ENCODE peak calls at places on chromosomes 13 and 19, in four cellular contexts. J, X, I and H are unnamed samples.

GRCh38 chr13:46543307-46543706 is 9.7 kb upstream of the LRCH1 start:
- DNase-seq in J (no peak), X (no peak), I (no peak), H (no peak)

GRCh38 chr19:40530091-40530901 is 46.4 kb upstream of the SHKBP1 start:
- DNase-seq in J (no peak), X (no peak), I (no peak), H (no peak)

GRCh38 chr13:82654851-82655517 is 1227.3 kb downstream of the SLITRK1 start:
- DNase-seq in J (no peak), X (peak; percentile 67), I (peak; percentile 18), H (peak; percentile 85)

GRCh38 chr13:60016229-60016628 is 147.5 kb downstream of the DIAPH3 start:
- DNase-seq in J (no peak), X (no peak), I (no peak), H (no peak)

GRCh38 chr19:31548941-31549340 is 199.7 kb upstream of the TSHZ3 start:
- DNase-seq in J (no peak), X (no peak), I (peak; percentile 11), H (no peak)

GRCh38 chr19:40594657-40595077 is 6.5 kb upstream of the LTBP4 start:
- DNase-seq in J (no peak), X (no peak), I (no peak), H (no peak)

GRCh38 chr13:110261166-110262081 is 45.5 kb downstream of the COL4A1 start:
- DNase-seq in J (no peak), X (no peak), I (no peak), H (peak; percentile 59)

GRCh38 chr13:98487522-98487921 is 89.4 kb downstream of the STK24 start:
- DNase-seq in J (no peak), X (no peak), I (no peak), H (no peak)

GRCh38 chr19:45643024-45643926 is 4.1 kb upstream of the EML2 start:
- DNase-seq in J (peak; percentile 73), X (peak; percentile 84), I (peak; percentile 86), H (peak; percentile 25)
- H3K4me3 ChIP-seq in J (peak overlapping the region; percentile 61), X (peak overlapping the region; percentile 42), I (no peak overlapping the region), H (no peak overlapping the region)

DNA sequence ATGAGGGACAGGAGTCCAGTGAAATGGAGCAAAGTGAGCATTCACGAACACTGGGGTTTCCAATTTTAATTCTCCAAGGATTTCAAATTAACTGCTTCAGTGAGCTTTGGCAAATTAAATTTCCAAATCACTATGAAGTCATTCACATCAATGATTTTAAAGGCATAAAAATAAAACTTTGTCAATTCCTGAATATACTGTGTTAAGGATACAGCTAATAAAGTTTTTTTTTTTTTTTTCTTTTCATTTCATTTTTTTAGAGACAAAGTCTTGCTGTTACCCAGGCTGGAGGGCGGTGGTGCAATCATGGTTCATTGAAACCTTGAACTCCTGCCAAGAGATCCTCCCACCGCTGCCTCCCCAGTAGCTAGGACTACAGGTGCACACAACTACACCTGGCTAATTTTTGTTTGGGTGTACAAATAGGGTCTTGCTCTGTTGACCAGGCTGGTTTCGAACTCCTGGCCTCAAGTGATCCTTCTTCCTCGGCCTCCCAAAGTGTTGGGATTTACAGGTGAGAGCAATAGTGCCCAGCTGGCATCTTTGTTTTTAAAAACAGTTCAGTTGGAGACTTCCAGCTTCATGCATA is 21.9 kb downstream of the RBM26 start:
- DNase-seq in J (no peak), X (no peak), I (no peak), H (no peak)
- H3K4me1 ChIP-seq in J (peaks cover 39% of the 10 kb centered on the region), X (peaks cover 9% of the 10 kb centered on the region), I (peaks cover 15% of the 10 kb centered on the region), H (peaks cover 2% of the 10 kb centered on the region)

DNA sequence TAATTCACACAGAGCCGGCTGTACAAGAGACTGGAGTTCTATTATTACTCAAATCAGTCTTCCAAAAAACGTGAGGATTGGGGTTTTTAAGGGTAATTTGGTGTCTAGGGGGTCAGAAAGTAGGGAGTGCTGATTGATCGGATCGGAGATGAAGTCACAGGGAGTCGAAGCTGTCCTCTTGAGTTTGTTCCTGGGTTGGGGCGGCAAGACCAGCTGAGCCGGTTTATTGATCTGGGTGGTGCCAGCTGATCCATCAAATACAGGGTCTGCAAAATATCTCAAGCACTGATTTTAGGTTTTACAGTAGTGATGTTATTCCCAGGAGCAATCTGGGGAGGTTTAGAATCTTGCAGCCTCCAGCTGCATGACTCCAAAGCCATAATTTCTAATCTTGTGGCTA is 262.7 kb downstream of the KCNRG start:
- DNase-seq in J (no peak), X (no peak), I (no peak), H (no peak)
- H3K9me3 ChIP-seq in J (no peaks in the 10 kb centered on the region), X (no peaks in the 10 kb centered on the region), I (no peaks in the 10 kb centered on the region), H (peaks cover 3% of the 10 kb centered on the region)

GRCh38 chr19:50203281-50204080 is at the start of gene MYH14:
- DNase-seq in J (no peak), X (peak; percentile 86), I (peak; percentile 97), H (peak; percentile 61)
- H3K4me3 ChIP-seq in J (no peak within 1 kb of the TSS), X (peak within 1 kb of the TSS; percentile 43), I (peak within 1 kb of the TSS; percentile 44), H (peak within 1 kb of the TSS; percentile 78)

DNA sequence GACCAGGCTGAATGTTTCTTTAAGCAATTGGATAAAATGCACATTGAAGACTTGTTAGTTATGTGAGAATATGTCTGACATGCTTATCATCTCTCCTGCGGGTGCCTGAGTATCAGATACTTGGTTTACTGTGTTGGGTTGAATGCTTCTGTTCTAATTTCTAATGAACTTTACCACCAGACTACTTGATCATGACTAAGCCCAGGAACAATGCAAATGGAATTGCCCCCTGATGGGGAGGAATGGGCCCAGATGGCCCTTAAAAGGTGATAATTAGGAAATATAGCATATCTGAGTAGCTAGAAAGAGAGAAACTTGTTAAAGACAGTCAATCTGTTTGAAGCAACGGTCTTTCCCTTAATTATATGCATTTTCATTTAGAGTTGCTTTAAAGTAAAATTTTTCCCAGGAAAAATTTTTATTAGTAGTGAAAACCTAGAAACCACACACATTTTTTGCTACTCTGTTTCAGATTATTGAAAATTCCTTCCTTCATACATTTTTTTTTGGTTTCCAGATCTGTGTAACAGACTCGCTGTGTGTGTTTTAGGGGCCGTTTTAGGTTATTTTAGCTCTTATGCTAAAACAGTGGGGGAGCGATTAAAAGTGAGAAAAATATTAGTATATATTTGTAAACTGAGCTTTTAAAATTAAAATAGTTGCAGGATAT is 186.6 kb downstream of the TM9SF2 start:
- DNase-seq in J (no peak), X (no peak), I (no peak), H (no peak)
- H3K4me1 ChIP-seq in J (no peaks in the 10 kb centered on the region), X (no peaks in the 10 kb centered on the region), I (peaks cover 7% of the 10 kb centered on the region), H (no peaks in the 10 kb centered on the region)

DNA sequence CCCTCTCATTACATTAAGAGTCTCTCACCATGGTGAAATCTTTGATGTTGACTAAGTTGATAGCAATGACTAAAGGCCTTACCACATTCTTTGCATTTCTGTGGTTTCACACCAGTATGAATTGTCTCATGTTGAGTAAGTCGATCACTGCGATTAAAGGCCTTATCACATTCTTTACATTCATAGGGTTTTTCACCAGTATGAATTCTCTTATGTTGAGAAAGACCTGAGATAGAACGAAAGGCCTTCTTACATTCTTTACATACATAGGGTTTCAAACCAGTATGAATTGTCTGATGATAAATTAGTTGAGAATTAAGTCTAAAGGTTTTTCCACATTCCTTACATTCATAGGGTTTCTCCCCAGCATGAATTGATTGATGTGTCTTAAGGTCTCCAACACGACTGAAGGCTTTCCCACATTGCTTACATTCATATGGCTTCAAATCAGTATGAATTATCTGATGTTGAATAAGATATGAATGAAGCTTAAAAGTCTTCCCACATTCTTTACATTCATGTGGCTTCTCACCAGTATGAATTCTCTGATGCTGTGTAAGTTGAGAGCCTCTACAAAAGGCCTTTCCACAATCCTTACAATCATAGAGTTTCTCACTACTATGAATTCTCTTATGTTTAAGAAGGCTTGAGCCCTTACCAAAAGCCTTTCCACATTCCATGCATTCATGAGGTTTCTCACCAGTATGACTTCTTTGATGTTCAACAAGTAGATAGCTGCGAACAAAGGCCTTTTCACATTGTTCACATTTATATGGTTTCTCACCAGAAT is 45.6 kb downstream of the ZNF283 start:
- DNase-seq in J (no peak), X (no peak), I (no peak), H (no peak)
- H3K9me3 ChIP-seq in J (peaks cover 84% of the 10 kb centered on the region), X (peaks cover 18% of the 10 kb centered on the region), I (no peaks in the 10 kb centered on the region), H (peaks cover 93% of the 10 kb centered on the region)

DNA sequence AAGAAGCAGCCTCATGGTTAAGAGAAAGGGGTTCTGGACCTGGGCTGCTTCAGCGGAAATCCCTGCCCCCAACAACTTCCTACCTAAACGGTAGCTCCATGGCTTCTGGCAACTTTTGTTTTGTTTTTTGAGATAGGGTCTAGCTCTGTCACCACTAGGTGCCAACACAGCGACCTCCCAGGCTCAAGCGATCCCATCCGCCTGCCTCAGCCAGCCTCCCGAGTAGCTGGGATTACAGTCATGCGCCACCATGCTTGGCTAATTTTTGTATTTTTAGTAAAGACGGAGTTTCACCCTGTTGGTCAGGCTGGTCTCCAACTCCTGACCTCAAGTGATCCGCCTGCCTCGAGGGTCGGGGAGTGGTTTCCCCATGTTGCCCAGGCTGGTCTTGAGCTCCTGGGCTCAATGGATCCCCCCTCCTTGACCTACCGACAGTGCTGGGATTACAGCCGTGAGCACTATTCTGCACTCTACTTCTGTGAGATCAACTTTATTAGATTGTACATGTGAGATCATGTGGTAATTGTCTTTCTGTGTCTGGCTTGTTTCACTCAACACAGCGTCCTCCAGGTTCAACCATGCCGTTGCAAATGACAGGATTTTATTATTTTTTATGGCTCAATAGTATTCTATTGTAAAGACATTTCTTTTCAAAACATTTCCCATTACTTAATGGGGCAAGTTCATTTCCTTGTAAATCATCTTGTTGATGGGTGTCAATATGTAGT is 1.3 kb upstream of the OBI1 start:
- DNase-seq in J (no peak), X (no peak), I (peak; percentile 5), H (no peak)
- H3K4me3 ChIP-seq in J (peak overlapping the region; percentile 95), X (peak overlapping the region; percentile 91), I (peak overlapping the region; percentile 73), H (peak overlapping the region; percentile 94)

GRCh38 chr13:41459754-41460111 is 2.4 kb downstream of the RGCC start:
- DNase-seq in J (no peak), X (no peak), I (no peak), H (no peak)
- H3K4me1 ChIP-seq in J (peaks cover 61% of the 10 kb centered on the region), X (peaks cover 8% of the 10 kb centered on the region), I (peaks cover 26% of the 10 kb centered on the region), H (peaks cover 32% of the 10 kb centered on the region)